ENCODE peak calls at places on chromosomes 5 and 9, in nine cellular contexts. N is fibroblast of lung; S is CD4-positive, CD25-positive, alpha-beta regulatory T cell; H is tibial nerve; K is stomach; U is endothelial cell of umbilical vein; I is adipocyte; Y is adrenal gland; L is GM23248. Q is an unnamed sample. For H3K27me3 and H3K4me1, the result is how much of the 10 kb centered on the place peaks cover.

GRCh38 chr9:6551126-6551525 is 94.4 kb downstream of the GLDC start:
- DNase-seq in U (peak), N (no peak), L (no peak), H (no peak), I (peak), Y (no peak), K (no peak), S (no peak), Q (no peak)

GRCh38 chr9:112836394-112836793 is 54.3 kb downstream of the SLC46A2 start:
- DNase-seq in N (no peak), I (no peak), L (no peak), K (peak), Y (no peak), H (no peak), S (no peak), U (peak), Q (no peak)

GRCh38 chr5:58294598-58295298 is 165.1 kb downstream of the PLK2 start:
- DNase-seq in H (no peak), Y (no peak), N (peak), U (peak), L (peak), K (no peak), S (no peak), I (no peak), Q (no peak)

GRCh38 chr5:172374783-172375182 is 79.5 kb downstream of the SH3PXD2B start:
- DNase-seq in I (no peak), H (no peak), U (no peak), N (no peak), L (no peak), S (no peak), Y (peak), K (no peak), Q (no peak)

GRCh38 chr9:124593080-124594058 is 86.2 kb upstream of the NR5A1 start:
- DNase-seq in S (no peak), L (peak), N (peak), K (no peak), H (no peak), I (no peak), Y (no peak), U (no peak), Q (no peak)

GRCh38 chr5:85132269-85132668 is 747.6 kb upstream of the EDIL3 start:
- DNase-seq in S (no peak), L (no peak), H (no peak), K (no peak), U (no peak), Y (no peak), I (peak), N (peak), Q (no peak)

GRCh38 chr5:96189028-96189826 is 227.6 kb upstream of the ELL2 start:
- DNase-seq in S (no peak), Y (no peak), L (no peak), U (no peak), I (no peak), K (no peak), N (no peak), H (no peak), Q (no peak)

GRCh38 chr5:36239370-36240293 is 2.1 kb downstream of the NADK2 start:
- DNase-seq in I (no peak), N (no peak), S (no peak), L (peak), H (no peak), Y (no peak), K (no peak), U (no peak), Q (no peak)

GRCh38 chr5:128674837-128675446 is 136.9 kb upstream of the FBN2 start:
- DNase-seq in L (peak), S (peak), I (peak), U (peak), H (no peak), Y (peak), K (peak), N (peak), Q (peak)

GRCh38 chr5:150540615-150541396 is 32.9 kb downstream of the NDST1 start:
- DNase-seq in H (no peak), I (peak), K (peak), N (peak), L (peak), S (no peak), U (peak), Y (peak), Q (no peak)

GRCh38 chr9:123812984-123813383 is 116.9 kb downstream of the DENND1A start:
- DNase-seq in K (no peak), I (no peak), N (no peak), S (no peak), Y (no peak), L (no peak), U (no peak), H (no peak), Q (no peak)

GRCh38 chr9:110255417-110256141 is 728 bp downstream of the TXN start:
- DNase-seq in Y (peak), H (peak), K (peak), N (peak), L (peak), S (peak), U (peak), I (peak), Q (peak)

GRCh38 chr9:79764377-79764776 is 192.6 kb downstream of the TLE4 start:
- DNase-seq in H (peak), I (peak), U (no peak), Y (no peak), L (peak), S (no peak), N (peak), K (no peak), Q (no peak)

GRCh38 chr5:7856855-7857254 is 5.9 kb upstream of the CFAP90 start:
- DNase-seq in I (peak), U (peak), S (peak), K (no peak), N (peak), L (peak), H (no peak), Y (peak), Q (peak)

GRCh38 chr5:135208555-135209494 is 174.8 kb upstream of the PITX1 start:
- DNase-seq in S (no peak), H (no peak), Y (peak), U (peak), L (peak), I (peak), K (peak), N (peak), Q (no peak)

GRCh38 chr5:140072812-140073211 is 29.7 kb upstream of the NRG2 start:
- DNase-seq in K (no peak), U (no peak), N (no peak), L (no peak), Y (no peak), H (no peak), I (no peak), S (no peak), Q (no peak)

GRCh38 chr9:86655147-86655546 is 292.2 kb downstream of the GAS1 start:
- DNase-seq in L (peak), U (no peak), K (no peak), H (no peak), Y (no peak), N (peak), I (no peak), S (no peak), Q (no peak)

GRCh38 chr5:61802456-61802855 is 470.4 kb downstream of the ZSWIM6 start:
- DNase-seq in U (no peak), I (no peak), H (no peak), N (no peak), Y (no peak), S (no peak), K (no peak), L (no peak), Q (no peak)

GRCh38 chr5:178205010-178205748 is 846 bp downstream of the HNRNPAB start:
- DNase-seq in Y (peak), N (peak), K (peak), H (peak), I (peak), S (peak), L (peak), U (peak), Q (peak)

GRCh38 chr5:143582176-143582575 is 178.7 kb upstream of the NR3C1 start:
- DNase-seq in H (no peak), K (no peak), Y (no peak), I (no peak), N (no peak), U (no peak), L (no peak), S (no peak), Q (no peak)

GRCh38 chr5:79955496-79956172 is 35.4 kb downstream of the MTX3 start:
- DNase-seq in N (no peak), S (no peak), I (no peak), L (no peak), U (no peak), H (no peak), Y (no peak), K (no peak), Q (no peak)

GRCh38 chr5:16812448-16812847 is 123.6 kb downstream of the MYO10 start:
- DNase-seq in N (no peak), S (no peak), Y (no peak), K (no peak), L (no peak), I (no peak), H (no peak), U (no peak), Q (no peak)

GRCh38 chr9:98173181-98173580 is 19.3 kb downstream of the CORO2A start:
- DNase-seq in N (no peak), Y (no peak), U (no peak), K (no peak), S (no peak), H (no peak), I (no peak), L (no peak), Q (no peak)

GRCh38 chr5:126483156-126483555 is 59.9 kb downstream of the GRAMD2B start:
- DNase-seq in U (no peak), Y (no peak), I (peak), H (no peak), K (no peak), L (peak), S (no peak), N (no peak), Q (no peak)

GRCh38 chr9:36671561-36671960 is 98.9 kb downstream of the MELK start:
- DNase-seq in S (no peak), U (no peak), H (no peak), N (no peak), L (no peak), K (no peak), Y (no peak), I (no peak), Q (no peak)

GRCh38 chr5:170470808-170471404 is 32.9 kb upstream of the KCNIP1 start:
- DNase-seq in K (no peak), S (no peak), I (no peak), L (no peak), N (no peak), U (peak), Y (no peak), H (no peak), Q (no peak)

GRCh38 chr5:67530609-67531255 is 334.1 kb upstream of the CD180 start:
- DNase-seq in U (no peak), I (no peak), L (no peak), S (no peak), N (peak), H (no peak), Y (no peak), K (no peak), Q (no peak)

GRCh38 chr5:91182763-91183162 is 200.4 kb downstream of the ARRDC3 start:
- DNase-seq in I (peak), S (peak), L (peak), U (no peak), H (peak), Y (no peak), K (no peak), N (no peak), Q (no peak)

GRCh38 chr9:117191504-117192375 is 223.1 kb downstream of the ASTN2 start:
- DNase-seq in U (no peak), H (no peak), S (no peak), K (no peak), L (no peak), Y (no peak), N (no peak), I (no peak), Q (no peak)

GRCh38 chr5:61001647-61002046 is 56.6 kb downstream of the NDUFAF2 start:
- DNase-seq in H (no peak), S (no peak), Y (no peak), N (no peak), I (no peak), U (no peak), L (no peak), K (no peak), Q (no peak)

GRCh38 chr9:109248133-109248581 is 72.7 kb downstream of the EPB41L4B start:
- DNase-seq in L (peak), H (no peak), I (peak), Y (peak), K (no peak), S (no peak), U (no peak), N (peak), Q (no peak)

GRCh38 chr5:178902849-178903248 is 7.1 kb downstream of the ZFP2 start:
- DNase-seq in I (no peak), K (no peak), U (no peak), N (no peak), S (no peak), Y (no peak), H (no peak), L (peak), Q (no peak)

GRCh38 chr5:100444961-100445360 is 90.2 kb upstream of the FAM174A start:
- DNase-seq in N (peak), S (no peak), Y (no peak), K (no peak), H (no peak), I (no peak), U (no peak), L (peak), Q (no peak)

GRCh38 chr5:138233280-138233679 is 20.2 kb upstream of the CDC23 start:
- DNase-seq in K (no peak), N (no peak), S (no peak), Y (no peak), U (no peak), L (no peak), I (no peak), H (no peak), Q (no peak)
- H3K27me3 ChIP-seq in K (under half), N (under half), S (under half), Y (under half), U (under half), L (under half), I (under half), H (under half), Q (under half)

GRCh38 chr5:111532873-111533272 is 20.5 kb upstream of the STARD4 start:
- DNase-seq in K (no peak), I (peak), Y (no peak), S (no peak), H (no peak), N (no peak), U (no peak), L (peak), Q (no peak)

GRCh38 chr5:111535879-111536549 is 23.7 kb upstream of the STARD4 start:
- DNase-seq in L (no peak), U (no peak), Y (no peak), H (no peak), N (no peak), I (no peak), S (no peak), K (no peak), Q (no peak)

DNA sequence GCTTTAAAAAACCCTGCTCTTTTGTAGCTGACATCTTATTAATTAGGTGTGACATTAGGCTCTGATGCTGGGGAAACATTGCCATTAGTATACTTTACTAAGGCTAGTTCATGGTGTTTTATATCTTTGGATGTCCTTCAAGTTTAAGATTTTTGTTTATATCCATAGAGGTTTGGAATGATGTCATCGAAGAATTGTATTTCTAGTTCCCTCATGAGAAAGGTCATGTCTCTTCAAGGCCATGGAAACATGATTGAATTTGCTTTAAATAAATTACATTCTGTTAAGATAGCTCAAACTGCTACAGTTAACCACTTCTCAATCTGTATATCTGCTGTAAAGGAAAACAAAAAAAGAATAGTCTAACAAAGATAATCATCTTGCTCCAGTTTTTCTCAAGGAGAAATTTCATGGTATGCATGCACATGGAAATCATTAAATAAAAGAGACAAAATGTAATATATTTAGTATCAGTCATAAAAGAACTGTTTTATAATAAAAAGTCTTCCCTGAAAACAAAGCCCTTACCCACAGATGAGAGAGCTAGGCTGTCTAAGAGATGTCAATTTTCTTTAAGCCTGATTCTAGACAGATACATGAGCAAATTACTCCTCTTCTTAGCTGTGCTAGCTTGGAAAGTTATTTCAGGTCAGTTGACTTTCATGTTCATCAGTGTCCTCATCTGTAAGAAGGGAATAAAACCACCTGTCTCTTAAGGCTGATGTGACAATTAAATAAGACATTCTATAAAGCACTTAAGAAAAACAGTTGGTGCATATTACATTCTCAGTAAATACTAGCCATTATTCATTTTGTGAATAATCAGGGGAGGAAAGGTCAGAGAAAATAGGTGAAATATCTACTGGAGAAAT is 25.1 kb upstream of the STARD4 start:
- DNase-seq in S (no peak), L (no peak), I (peak), N (peak), Y (no peak), K (no peak), H (no peak), U (no peak), Q (no peak)
- H3K4me1 ChIP-seq in S (under half), L (under half), I (under half), N (under half), Y (under half), K (under half), H (under half), U (under half), Q (under half)

GRCh38 chr9:34651876-34652602 is at the start of gene IL11RA:
- DNase-seq in N (peak), I (peak), H (peak), S (peak), Y (peak), L (peak), U (peak), K (peak), Q (no peak)
- H3K4me3 ChIP-seq in N (peak), I (peak), H (peak), S (no peak), Y (no peak), L (peak), U (peak), K (peak), Q (no peak)

GRCh38 chr9:137082925-137083290 is 3.9 kb upstream of the MAN1B1 start:
- DNase-seq in U (no peak), Y (no peak), H (no peak), K (no peak), S (no peak), L (peak), I (no peak), N (no peak), Q (no peak)

GRCh38 chr9:137082222-137082924 is 4.4 kb upstream of the MAN1B1 start:
- DNase-seq in S (no peak), N (no peak), Y (no peak), I (no peak), K (no peak), H (no peak), U (no peak), L (no peak), Q (no peak)

GRCh38 chr9:137085918-137086530 is 761 bp upstream of the MAN1B1 start:
- DNase-seq in N (peak), Y (peak), L (peak), H (peak), S (peak), U (peak), I (peak), K (peak), Q (no peak)

GRCh38 chr9:137084526-137084925 is 2.3 kb upstream of the MAN1B1 start:
- DNase-seq in S (no peak), K (no peak), L (no peak), Y (no peak), U (no peak), N (no peak), H (no peak), I (no peak), Q (no peak)

DNA sequence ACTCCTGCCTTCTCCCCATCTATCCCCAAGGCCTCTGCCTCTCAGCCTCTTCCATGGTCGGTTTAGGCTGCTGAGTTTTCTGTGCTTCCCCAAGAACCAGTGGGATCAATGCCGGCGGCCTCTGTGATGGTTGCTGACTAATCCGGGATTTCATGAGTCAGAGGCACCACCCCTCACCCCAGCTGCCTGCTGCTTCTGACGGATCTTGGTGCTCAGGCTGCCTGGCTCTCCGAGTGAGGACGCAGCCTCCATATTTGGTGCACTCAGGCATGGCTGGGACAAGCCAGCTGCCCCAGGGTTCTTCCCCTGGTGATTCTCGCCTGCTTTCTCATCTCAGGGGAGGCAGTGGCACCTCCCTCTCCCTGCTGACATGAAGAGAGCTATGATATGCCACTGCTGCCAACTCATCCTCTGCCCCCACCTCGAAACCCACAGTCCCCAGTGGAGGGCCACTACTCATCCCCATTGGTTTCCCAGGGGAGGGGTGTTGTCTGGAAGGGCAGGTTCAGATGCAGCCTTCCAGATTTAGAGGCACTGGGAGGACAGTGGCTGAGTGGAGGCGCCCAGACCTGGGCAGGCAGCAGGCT is 3.3 kb upstream of the MAN1B1 start:
- DNase-seq in S (no peak), I (peak), N (peak), U (peak), K (peak), Y (peak), H (no peak), L (peak), Q (no peak)
- H3K27me3 ChIP-seq in S (under half), I (under half), N (under half), U (under half), K (under half), Y (under half), H (under half), L (under half), Q (under half)

Q was measured in naive thymus-derived CD4-positive, alpha-beta T cell.